ENCODE peak calls at places on chromosomes 13 and 19, in eight cellular contexts. A is K562; V is activated naive CD4-positive, alpha-beta T cell treated with anti-CD3 and anti-CD28 coated beads, Interleukin-2, amount 10 ng/mL, durations not matched to agents 7 days and 5 days; B is psoas muscle; H is activated CD8-positive, alpha-beta memory T cell treated with anti-CD3 and anti-CD28 coated beads for 4 hours; N is GM13977; J is activated T-cell treated with anti-CD3 and anti-CD28 coated beads, Interleukin-2, amount 50 U/mL, for 72 hours; I is HT1080. R is an unnamed sample.

GRCh38 chr13:76636881-76637280 is 249.3 kb downstream of the KCTD12 start:
- DNase-seq in A (no peak), V (no peak), B (no peak), H (no peak), N (no peak), J (no peak), I (no peak), R (no peak)

GRCh38 chr13:106291006-106291405 is 244.5 kb downstream of the EFNB2 start:
- DNase-seq in A (no peak), V (no peak), B (no peak), H (no peak), N (no peak), J (no peak), I (peak), R (no peak)

GRCh38 chr13:96672016-96672415 is 322.3 kb downstream of the OXGR1 start:
- DNase-seq in A (no peak), V (no peak), B (no peak), H (no peak), N (no peak), J (no peak), I (peak), R (no peak)

GRCh38 chr13:106105153-106105552 is 430.3 kb downstream of the EFNB2 start:
- DNase-seq in A (no peak), V (no peak), B (no peak), H (no peak), N (no peak), J (no peak), I (peak), R (no peak)

GRCh38 chr19:2335848-2336247 is 7.4 kb downstream of the SPPL2B start:
- DNase-seq in A (no peak), V (no peak), B (no peak), H (no peak), N (no peak), J (no peak), I (no peak), R (no peak)

GRCh38 chr13:72204291-72204690 is 337.3 kb upstream of the DACH1 start:
- DNase-seq in A (no peak), V (no peak), B (no peak), H (no peak), N (no peak), J (no peak), I (peak), R (no peak)

GRCh38 chr13:81927347-81927746 is 1586.4 kb upstream of the SPRY2 start:
- DNase-seq in A (no peak), V (no peak), B (no peak), H (no peak), N (no peak), J (no peak), I (peak), R (no peak)

GRCh38 chr13:26656919-26657318 is 99.4 kb downstream of the WASF3 start:
- DNase-seq in A (peak), V (no peak), B (no peak), H (no peak), N (no peak), J (no peak), I (peak), R (no peak)

GRCh38 chr19:45376045-45376724 is 5.8 kb upstream of the ERCC2 start:
- DNase-seq in A (no peak), V (no peak), B (no peak), H (no peak), N (no peak), J (no peak), I (peak), R (no peak)

GRCh38 chr13:88411696-88412095 is 740.5 kb downstream of the SLITRK5 start:
- DNase-seq in A (no peak), V (no peak), B (no peak), H (no peak), N (no peak), J (no peak), I (no peak), R (no peak)

GRCh38 chr13:40026174-40026585 is 370.7 kb downstream of the COG6 start:
- DNase-seq in A (no peak), V (peak), B (no peak), H (peak), N (peak), J (peak), I (peak), R (no peak)

GRCh38 chr19:30799854-30800755 is 427.9 kb downstream of the ZNF536 start:
- DNase-seq in A (peak), V (peak), B (no peak), H (no peak), N (no peak), J (peak), I (peak), R (no peak)

GRCh38 chr19:54390942-54391577 is 24.2 kb upstream of the TTYH1 start:
- DNase-seq in A (peak), V (peak), B (no peak), H (peak), N (peak), J (peak), I (peak), R (peak)

GRCh38 chr19:8355631-8356402 is 8.1 kb upstream of the ANGPTL4 start:
- DNase-seq in A (peak), V (no peak), B (peak), H (no peak), N (no peak), J (no peak), I (peak), R (no peak)

R was measured in SHP77 treated with DMSO at 0.1 percent for 48 hours.